ENCODE peak calls at places on chromosome 4, in nine cellular contexts. V, S, D, I, T, P, R, U and A are unnamed samples.

GRCh38 chr4:107366016-107366415 is 329.9 kb upstream of the DKK2 start:
- DNase-seq in I (no peak), D (no peak), V (no peak), R (no peak), T (no peak), S (no peak), U (no peak), P (no peak), A (no peak)

GRCh38 chr4:23235613-23236390 is 543.1 kb downstream of the GBA3 start:
- DNase-seq in P (no peak), U (no peak), I (no peak), D (peak; percentile 4), T (no peak), V (no peak), R (no peak), S (no peak), A (no peak)

GRCh38 chr4:71406459-71406963 is 67.7 kb downstream of the SLC4A4 start:
- DNase-seq in U (peak; percentile 52), V (no peak), P (no peak), R (peak; percentile 33), S (no peak), D (peak; percentile 60), I (peak; percentile 36), T (no peak), A (no peak)

GRCh38 chr4:53364624-53365023 is 1.2 kb downstream of the SCFD2 start:
- DNase-seq in P (no peak), R (no peak), V (no peak), S (no peak), U (no peak), I (no peak), D (no peak), T (no peak), A (no peak)

GRCh38 chr4:156884183-156884582 is 87.4 kb downstream of the PDGFC start:
- DNase-seq in R (no peak), D (no peak), V (no peak), T (no peak), P (no peak), U (no peak), S (no peak), I (no peak), A (no peak)

GRCh38 chr4:94635172-94635571 is 122.6 kb upstream of the BMPR1B start:
- DNase-seq in S (peak; percentile 28), U (no peak), V (no peak), I (peak; percentile 84), D (peak; percentile 39), P (peak; percentile 82), T (no peak), R (no peak), A (no peak)

GRCh38 chr4:60201052-60201673 is 999.0 kb upstream of the ADGRL3 start:
- DNase-seq in S (peak; percentile 69), D (peak; percentile 66), I (peak; percentile 29), R (peak; percentile 63), V (peak; percentile 15), T (no peak), P (peak; percentile 43), U (peak; percentile 45), A (peak; percentile 35)

GRCh38 chr4:1809754-1810502 is 16.8 kb downstream of the FGFR3 start:
- DNase-seq in S (peak; percentile 63), P (peak; percentile 56), I (peak; percentile 81), T (peak; percentile 40), V (peak; percentile 57), U (peak; percentile 71), D (peak; percentile 69), R (peak; percentile 57), A (peak; percentile 63)

GRCh38 chr4:31545755-31546154 is 825.6 kb downstream of the PCDH7 start:
- DNase-seq in D (no peak), I (no peak), T (no peak), P (no peak), S (no peak), R (no peak), U (no peak), V (no peak), A (no peak)

GRCh38 chr4:144304025-144304424 is 163.5 kb upstream of the GYPA start:
- DNase-seq in T (no peak), U (no peak), V (no peak), D (no peak), R (no peak), I (no peak), P (no peak), S (no peak), A (no peak)

GRCh38 chr4:83852085-83852451 is 316.2 kb downstream of the GPAT3 start:
- DNase-seq in D (peak; percentile 6), R (peak; percentile 29), U (no peak), V (no peak), I (no peak), P (peak; percentile 23), S (peak; percentile 61), T (no peak), A (peak; percentile 87)

GRCh38 chr4:38873290-38873949 is 5.8 kb downstream of the FAM114A1 start:
- DNase-seq in T (no peak), V (no peak), I (no peak), U (no peak), R (no peak), D (no peak), P (no peak), S (no peak), A (no peak)

GRCh38 chr4:152100378-152101201 is 339.8 kb upstream of the GATB start:
- DNase-seq in I (no peak), S (no peak), D (no peak), P (no peak), T (no peak), R (no peak), U (peak; percentile 63), V (no peak), A (no peak)

GRCh38 chr4:78592104-78592783 is 40.7 kb downstream of the ANXA3 start:
- DNase-seq in U (peak; percentile 58), D (no peak), I (no peak), T (no peak), V (no peak), S (no peak), P (no peak), R (no peak), A (no peak)

GRCh38 chr4:159159611-159160010 is 56.7 kb downstream of the RAPGEF2 start:
- DNase-seq in S (no peak), T (no peak), V (no peak), R (no peak), U (no peak), I (no peak), D (no peak), P (no peak), A (no peak)

GRCh38 chr4:80362578-80363181 is 27.1 kb downstream of the CFAP299 start:
- DNase-seq in V (peak; percentile 58), I (peak; percentile 29), P (peak; percentile 22), T (peak; percentile 20), D (peak; percentile 59), S (peak; percentile 64), U (peak; percentile 62), R (peak; percentile 58), A (no peak)

GRCh38 chr4:52051213-52051614 is at the start of gene SPATA18:
- DNase-seq in V (peak; percentile 27), S (peak; percentile 12), U (peak; percentile 67), D (peak; percentile 25), P (peak; percentile 24), T (peak; percentile 55), R (no peak), I (no peak), A (no peak)

GRCh38 chr4:107248571-107248970 is 212.5 kb upstream of the DKK2 start:
- DNase-seq in I (no peak), V (no peak), S (no peak), U (no peak), P (no peak), D (no peak), T (no peak), R (no peak), A (no peak)

DNA sequence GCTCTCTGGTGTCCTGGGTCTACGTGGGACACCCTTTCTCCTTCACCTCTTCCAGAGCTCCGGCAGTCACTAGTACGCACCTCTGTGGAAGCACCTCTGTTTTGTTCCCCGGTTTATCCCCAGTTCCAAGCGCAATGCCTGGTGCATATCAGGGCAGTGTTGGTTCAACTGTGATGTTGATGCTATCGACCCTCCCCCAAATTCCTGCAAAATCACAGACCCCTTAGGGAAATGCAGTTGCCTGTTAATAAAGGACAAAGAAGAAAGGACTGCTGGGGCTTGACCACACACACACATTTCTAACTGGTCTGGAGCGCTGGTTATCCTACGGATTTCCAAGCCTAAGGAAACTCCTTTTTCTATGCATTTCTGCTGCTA is 513 bp upstream of the NMU start:
- DNase-seq in U (no peak), R (no peak), P (no peak), T (no peak), S (peak; percentile 3), V (no peak), I (no peak), D (no peak), A (no peak)
- H3K4me3 ChIP-seq in U (no peak overlapping the region), R (peak overlapping the region; percentile 21), P (no peak overlapping the region), T (no peak overlapping the region), S (peak overlapping the region; percentile 15), V (no peak overlapping the region), I (peak overlapping the region; percentile 36), D (peak overlapping the region; percentile 42), A (no peak overlapping the region)

GRCh38 chr4:139887378-139887801 is 221.8 kb downstream of the MGST2 start:
- DNase-seq in T (no peak), D (no peak), P (peak; percentile 14), U (peak; percentile 15), V (no peak), I (no peak), S (peak; percentile 37), R (peak; percentile 49), A (peak; percentile 41)
- H3K4me3 ChIP-seq in T (peak overlapping the region; percentile 44), D (no peak overlapping the region), P (peak overlapping the region; percentile 25), U (no peak overlapping the region), V (peak overlapping the region; percentile 28), I (no peak overlapping the region), S (no peak overlapping the region), R (peak overlapping the region; percentile 45), A (peak overlapping the region; percentile 19)

DNA sequence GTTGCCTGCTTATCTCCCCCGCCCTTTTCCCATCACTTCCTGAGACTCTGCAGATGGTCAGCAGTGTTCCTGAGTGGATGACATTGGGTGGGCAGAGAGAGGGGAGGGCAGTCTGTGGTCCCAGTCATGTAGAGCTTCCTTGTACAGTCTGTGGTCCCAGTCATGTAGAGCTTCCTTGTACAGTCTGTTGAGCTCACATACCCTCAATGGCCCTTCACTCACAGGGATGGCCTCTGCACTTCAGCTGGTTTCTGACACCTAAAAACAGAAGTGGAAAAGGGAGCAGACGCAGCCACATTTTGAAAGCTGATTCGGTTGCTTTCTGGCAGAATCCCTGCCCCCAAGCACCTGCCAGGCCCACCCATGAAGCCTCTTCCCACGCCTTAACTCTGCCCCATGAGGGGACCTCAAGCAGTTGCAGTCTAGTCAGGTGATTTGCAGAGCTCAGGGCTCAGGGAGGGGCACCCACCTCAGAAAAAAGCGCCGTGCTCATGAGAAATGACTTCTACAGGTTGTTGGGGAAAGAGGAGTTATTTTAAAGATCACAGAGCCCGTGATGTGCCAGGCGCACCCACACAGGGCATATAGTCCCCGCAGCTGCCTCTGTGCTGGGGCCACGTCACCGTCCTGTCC is 3.6 kb upstream of the TMEM271 start:
- DNase-seq in S (no peak), U (no peak), T (no peak), R (no peak), P (no peak), I (no peak), D (no peak), V (no peak), A (no peak)
- H3K4me3 ChIP-seq in S (no peak overlapping the region), U (no peak overlapping the region), T (no peak overlapping the region), R (no peak overlapping the region), P (no peak overlapping the region), I (no peak overlapping the region), D (no peak overlapping the region), V (no peak overlapping the region), A (no peak overlapping the region)

DNA sequence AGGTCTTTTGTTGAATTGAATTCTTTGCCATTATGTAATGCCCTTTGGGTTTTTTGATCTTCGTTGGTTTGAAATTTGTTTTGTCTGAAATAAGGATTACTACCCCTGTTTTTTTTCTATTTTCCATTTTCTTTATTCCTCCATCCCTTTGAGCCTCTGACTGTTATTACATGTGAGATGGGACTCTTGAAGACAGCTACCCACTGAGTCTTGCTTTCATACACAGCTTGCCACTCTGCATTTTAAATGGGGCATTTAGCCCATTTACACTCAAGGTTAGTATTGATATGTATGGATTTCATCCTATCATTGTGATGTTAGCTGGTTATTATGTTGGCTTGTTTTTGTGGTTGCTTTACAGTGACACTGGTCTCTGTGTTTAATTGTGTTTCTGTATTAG is 736.2 kb upstream of the GRID2 start:
- DNase-seq in V (no peak), U (no peak), I (no peak), D (no peak), S (no peak), P (no peak), T (no peak), R (no peak), A (no peak)
- H3K4me3 ChIP-seq in V (no peak overlapping the region), U (no peak overlapping the region), I (no peak overlapping the region), D (no peak overlapping the region), S (no peak overlapping the region), P (no peak overlapping the region), T (no peak overlapping the region), R (no peak overlapping the region), A (no peak overlapping the region)